ENCODE peak calls at places on chromosomes 5 and 9, in eight cellular contexts. B is mesenteric fat pad; H is AG09319; R is AG10803; S is GM20000; V is activated effector memory CD4-positive, alpha-beta T cell treated with Interleukin-2 at 50 U/mL for 16 hours; L is A172; W is NAMALWA. Q is an unnamed sample.

GRCh38 chr5:41637869-41638268 is 127.5 kb upstream of the PLCXD3 start:
- DNase-seq in W (peak; percentile 20), S (no peak), B (no peak), H (no peak), V (no peak), R (no peak), L (peak; percentile 3), Q (no peak)

GRCh38 chr9:109771796-109772525 is 8.0 kb upstream of the PALM2AKAP2 start:
- DNase-seq in W (no peak), L (no peak), B (no peak), H (no peak), R (peak; percentile 52), V (no peak), S (no peak), Q (no peak)

GRCh38 chr9:133685653-133686504 is 49.7 kb downstream of the DBH start:
- DNase-seq in B (no peak), S (no peak), L (no peak), R (no peak), V (no peak), H (no peak), W (no peak), Q (no peak)

GRCh38 chr5:169745441-169746146 is 108.5 kb downstream of the DOCK2 start:
- DNase-seq in B (no peak), S (no peak), R (peak; percentile 87), W (no peak), V (no peak), L (peak; percentile 31), H (peak; percentile 35), Q (peak; percentile 67)

GRCh38 chr9:69023650-69024049 is 9.7 kb upstream of the PRKACG start:
- DNase-seq in V (no peak), S (no peak), W (no peak), H (no peak), B (no peak), R (no peak), L (no peak), Q (no peak)

GRCh38 chr5:73448072-73448432 is 525 bp downstream of the FOXD1 start:
- DNase-seq in W (no peak), L (no peak), S (no peak), H (no peak), R (no peak), B (no peak), V (no peak), Q (no peak)

GRCh38 chr9:33682551-33682950 is 112.8 kb upstream of the PRSS3 start:
- DNase-seq in B (no peak), L (no peak), V (no peak), H (no peak), S (no peak), W (no peak), R (no peak), Q (no peak)

GRCh38 chr5:53407373-53407772 is 73.1 kb upstream of the FST start:
- DNase-seq in B (no peak), R (peak; percentile 74), S (no peak), V (no peak), H (no peak), W (no peak), L (peak; percentile 64), Q (no peak)

GRCh38 chr9:86099695-86100364 is 472 bp upstream of the GOLM1 start:
- DNase-seq in W (no peak), B (no peak), R (peak; percentile 56), V (no peak), S (peak; percentile 64), H (no peak), L (no peak), Q (no peak)

GRCh38 chr9:8762676-8763075 is 963.1 kb upstream of the DMAC1 start:
- DNase-seq in H (no peak), B (no peak), R (no peak), L (no peak), V (no peak), W (no peak), S (no peak), Q (no peak)

GRCh38 chr9:6443661-6444060 is 30.7 kb downstream of the UHRF2 start:
- DNase-seq in V (no peak), H (no peak), B (no peak), L (no peak), W (no peak), R (peak; percentile 75), S (no peak), Q (peak; percentile 23)

GRCh38 chr9:103169798-103170197 is 174.7 kb downstream of the CYLC2 start:
- DNase-seq in H (no peak), W (no peak), B (no peak), V (no peak), L (no peak), R (no peak), S (no peak), Q (no peak)

GRCh38 chr9:99259231-99259918 is 37.3 kb downstream of the SEC61B start:
- DNase-seq in V (peak; percentile 19), H (no peak), W (no peak), S (no peak), B (peak; percentile 92), R (peak; percentile 40), L (peak; percentile 19), Q (no peak)

GRCh38 chr9:90948156-90948555 is 146.5 kb downstream of the SYK start:
- DNase-seq in S (no peak), R (no peak), W (no peak), V (no peak), B (no peak), H (no peak), L (no peak), Q (no peak)

GRCh38 chr5:132445930-132446329 is 44.6 kb downstream of the IRF1 start:
- DNase-seq in L (no peak), V (no peak), H (no peak), R (no peak), S (no peak), W (no peak), B (no peak), Q (no peak)

GRCh38 chr5:142091012-142091411 is 17.6 kb upstream of the NDFIP1 start:
- DNase-seq in W (no peak), H (no peak), B (no peak), L (no peak), R (no peak), V (no peak), S (no peak), Q (no peak)

GRCh38 chr5:93092349-93093105 is 488.5 kb downstream of the NR2F1-AS1 start:
- DNase-seq in V (no peak), L (peak; percentile 37), R (peak; percentile 59), H (no peak), B (no peak), W (no peak), S (no peak), Q (peak; percentile 45)

GRCh38 chr9:89368550-89368949 is 50.2 kb downstream of the SECISBP2 start:
- DNase-seq in H (no peak), S (no peak), R (no peak), L (no peak), B (no peak), W (no peak), V (no peak), Q (no peak)

GRCh38 chr5:146284016-146284415 is 54.6 kb upstream of the POU4F3 start:
- DNase-seq in B (no peak), L (peak; percentile 49), W (no peak), R (no peak), S (no peak), H (no peak), V (no peak), Q (no peak)

Q was measured in AG09309.